ENCODE peak calls at places on chromosomes 5 and 9, in four cellular contexts. K is GM12878, Y is A549, C is HepG2. D is an unnamed sample.

GRCh38 chr5:135031146-135031812 is 2.7 kb downstream of the PITX1 start:
- DNase-seq in K (no peak), Y (no peak), C (no peak), D (peak; percentile 56)

GRCh38 chr9:98168952-98169488 is 23.4 kb downstream of the CORO2A start:
- DNase-seq in K (peak; percentile 65), Y (no peak), C (peak; percentile 85), D (peak; percentile 83)

GRCh38 chr5:10793785-10794184 is 32.8 kb upstream of the DAP start:
- DNase-seq in K (no peak), Y (no peak), C (no peak), D (no peak)

GRCh38 chr5:157558089-157558595 is 17.4 kb downstream of the ADAM19 start:
- DNase-seq in K (no peak), Y (no peak), C (peak; percentile 45), D (no peak)

GRCh38 chr5:54522080-54522479 is 4.5 kb downstream of the SNX18 start:
- DNase-seq in K (no peak), Y (no peak), C (no peak), D (no peak)

GRCh38 chr5:107565791-107566536 is 104.8 kb downstream of the EFNA5 start:
- DNase-seq in K (no peak), Y (no peak), C (no peak), D (no peak)

GRCh38 chr9:128992995-128993394 is 35.1 kb downstream of the SH3GLB2 start:
- DNase-seq in K (no peak), Y (no peak), C (no peak), D (no peak)

GRCh38 chr5:93603191-93603590 is 20.2 kb downstream of the NR2F1 start:
- DNase-seq in K (no peak), Y (no peak), C (no peak), D (no peak)

GRCh38 chr5:72121753-72122445 is 14.6 kb downstream of the MAP1B start:
- DNase-seq in K (no peak), Y (no peak), C (no peak), D (no peak)

GRCh38 chr9:134896834-134897583 is 16.4 kb downstream of the FCN2 start:
- DNase-seq in K (no peak), Y (no peak), C (no peak), D (no peak)

GRCh38 chr5:107203231-107203630 is 467.5 kb downstream of the EFNA5 start:
- DNase-seq in K (no peak), Y (no peak), C (no peak), D (no peak)

GRCh38 chr9:136331030-136331429 is 3.7 kb downstream of the GPSM1 start:
- DNase-seq in K (no peak), Y (no peak), C (no peak), D (no peak)

GRCh38 chr9:4114569-4115505 is 185.0 kb downstream of the GLIS3 start:
- DNase-seq in K (no peak), Y (no peak), C (no peak), D (no peak)

GRCh38 chr5:149801307-149801985 is 71.3 kb downstream of the PPARGC1B start:
- DNase-seq in K (no peak), Y (no peak), C (no peak), D (no peak)

GRCh38 chr9:89179920-89180667 is 1.5 kb upstream of the SHC3 start:
- DNase-seq in K (no peak), Y (peak; percentile 88), C (peak; percentile 82), D (peak; percentile 88)

GRCh38 chr5:7754997-7755596 is 95.8 kb downstream of the CFAP90 start:
- DNase-seq in K (no peak), Y (peak; percentile 28), C (peak; percentile 11), D (peak; percentile 66)

GRCh38 chr5:73152411-73153388 is 20.3 kb upstream of the TMEM174 start:
- DNase-seq in K (no peak), Y (no peak), C (no peak), D (no peak)
- TF ChIP-seq CTCF in K (no peak), Y (no peak), C (peak; percentile 21), D (no peak)

DNA sequence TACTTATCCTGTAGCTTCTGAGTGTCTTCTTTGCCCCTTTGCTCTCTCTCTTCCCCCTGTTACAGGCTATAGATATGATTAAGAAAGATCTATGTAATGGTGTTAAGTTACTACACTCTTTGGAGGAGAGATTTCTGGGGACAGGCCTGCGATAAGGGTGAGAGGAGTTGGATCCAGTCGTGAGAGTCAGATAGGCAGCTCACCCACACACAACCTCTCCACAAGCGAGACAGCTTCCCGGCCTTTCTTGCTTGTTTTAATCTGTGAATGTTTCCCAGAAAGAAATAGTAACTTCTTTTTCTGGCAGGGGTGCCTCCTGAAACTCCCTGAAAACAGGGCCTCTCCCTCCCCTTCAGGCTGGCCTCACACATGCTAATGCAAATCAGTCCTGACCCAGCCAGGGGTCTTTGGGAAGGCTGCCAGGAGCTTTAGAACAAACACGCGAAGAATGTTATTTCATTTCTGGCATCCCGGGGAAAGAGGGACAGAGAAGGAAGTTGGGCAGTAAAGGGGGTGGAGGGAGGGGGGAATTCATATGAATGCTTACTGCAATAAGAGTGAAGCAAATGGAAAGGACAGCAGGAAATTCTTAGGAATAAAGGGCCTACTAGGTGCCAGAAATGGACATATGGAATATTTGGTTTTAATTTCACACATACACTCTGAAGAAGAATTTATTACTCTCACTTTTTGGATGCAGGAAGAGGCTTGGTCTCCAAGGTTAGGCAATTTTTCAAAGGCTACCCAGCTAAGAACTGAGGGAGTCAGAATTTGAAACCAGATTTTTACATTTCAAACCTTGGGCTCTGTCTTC is 215.8 kb upstream of the TRIM32 start:
- DNase-seq in K (no peak), Y (no peak), C (no peak), D (no peak)
- TF ChIP-seq PBX3 in K (no peak), Y (no peak), C (no peak), D (no peak)

GRCh38 chr5:133873936-133874585 is 94.4 kb downstream of the C5orf15 start:
- DNase-seq in K (no peak), Y (no peak), C (no peak), D (no peak)
- TF ChIP-seq RFX5 in K (no peak), Y (no peak), C (no peak), D (no peak)

DNA sequence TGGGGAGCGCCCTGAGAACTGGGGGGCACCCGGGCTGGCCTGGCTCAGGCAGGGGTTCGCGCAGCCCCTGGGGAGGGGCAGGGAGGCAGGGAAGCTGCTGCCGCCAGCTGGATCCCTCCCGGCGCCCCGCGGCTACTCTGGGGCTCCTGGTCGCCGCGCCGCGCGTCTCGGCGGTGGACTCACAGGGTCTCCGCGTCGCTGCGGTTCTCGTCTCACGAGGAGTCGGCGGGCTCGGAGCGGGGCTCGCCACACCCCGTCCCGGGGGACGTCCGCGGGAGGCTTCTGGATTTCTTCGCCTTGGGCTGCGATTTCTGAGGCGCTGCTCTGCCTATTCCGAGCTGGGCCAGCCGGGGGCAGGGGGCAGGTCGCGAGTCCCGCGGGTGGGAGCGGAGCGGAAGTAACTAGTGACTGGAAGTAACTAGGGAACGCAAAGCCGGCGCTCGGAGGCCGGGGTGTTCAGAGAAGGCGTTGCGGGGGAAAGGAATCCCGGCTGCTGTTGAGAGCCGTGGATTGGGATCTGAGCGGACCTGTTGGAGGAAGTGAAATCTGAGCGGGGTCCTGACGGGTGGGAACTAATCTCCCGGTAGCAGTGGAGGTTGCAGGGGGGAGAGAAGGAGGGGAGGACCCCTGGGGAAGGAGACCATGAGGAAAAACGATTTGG is 509 bp downstream of the CYSTM1 start:
- DNase-seq in K (no peak), Y (peak; percentile 74), C (peak; percentile 52), D (peak; percentile 83)
- TF ChIP-seq CTCF in K (peak; percentile 9), Y (no peak), C (peak; percentile 35), D (peak; percentile 33)

GRCh38 chr9:112870556-112870955 is 20.1 kb downstream of the SLC46A2 start:
- DNase-seq in K (no peak), Y (no peak), C (no peak), D (no peak)

GRCh38 chr9:112869917-112870316 is 20.8 kb downstream of the SLC46A2 start:
- DNase-seq in K (no peak), Y (no peak), C (peak; percentile 87), D (no peak)

GRCh38 chr9:112878752-112879151 is 11.9 kb downstream of the SLC46A2 start:
- DNase-seq in K (no peak), Y (no peak), C (no peak), D (no peak)

GRCh38 chr9:112872019-112872418 is 18.7 kb downstream of the SLC46A2 start:
- DNase-seq in K (no peak), Y (no peak), C (no peak), D (no peak)

GRCh38 chr9:112874006-112874405 is 16.7 kb downstream of the SLC46A2 start:
- DNase-seq in K (no peak), Y (no peak), C (no peak), D (no peak)
- TF ChIP-seq PBX3 in K (no peak), Y (no peak), C (no peak), D (no peak)

GRCh38 chr5:27911216-27911615 is 872.8 kb upstream of the CDH9 start:
- DNase-seq in K (no peak), Y (no peak), C (peak; percentile 1), D (no peak)

GRCh38 chr5:27906481-27906880 is 868.1 kb upstream of the CDH9 start:
- DNase-seq in K (no peak), Y (no peak), C (no peak), D (no peak)

GRCh38 chr5:27908341-27908740 is 870.0 kb upstream of the CDH9 start:
- DNase-seq in K (no peak), Y (no peak), C (no peak), D (no peak)

DNA sequence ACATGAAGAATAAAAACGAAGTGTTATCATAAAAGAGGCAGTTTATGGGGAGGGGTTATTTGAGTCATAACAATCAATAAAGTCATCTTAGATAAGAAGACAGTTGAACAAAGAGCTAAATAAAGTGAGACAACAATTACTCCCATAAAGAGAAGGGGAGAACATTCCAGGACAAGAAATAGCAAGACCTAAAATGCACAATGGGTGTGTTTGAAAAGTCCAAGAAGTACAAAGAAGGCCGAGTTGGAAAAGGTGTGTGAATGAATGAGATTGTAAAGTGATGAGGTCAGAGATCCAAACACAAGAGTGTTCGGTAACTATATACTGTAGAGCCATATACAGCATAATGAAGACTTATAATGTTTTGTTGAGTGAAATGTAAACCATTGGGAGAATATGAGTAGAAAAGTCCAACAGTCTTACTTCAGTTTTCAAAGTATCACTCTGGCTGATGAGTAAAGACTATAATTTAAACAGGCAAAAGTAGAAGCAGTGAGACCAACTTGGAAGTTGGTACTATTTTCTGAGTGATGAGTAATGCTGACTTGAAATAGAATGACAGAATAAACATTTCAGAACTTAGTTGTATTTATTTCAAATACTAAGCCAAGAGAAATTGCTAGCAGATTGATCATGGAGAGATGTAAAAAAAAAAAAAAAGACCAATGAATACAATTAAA is 868.7 kb upstream of the CDH9 start:
- DNase-seq in K (no peak), Y (peak; percentile 2), C (peak; percentile 1), D (no peak)
- TF ChIP-seq RFX5 in K (no peak), Y (no peak), C (no peak), D (no peak)